ENCODE peak calls at places on chromosome 16, in five cellular contexts. X is IMR-90, W is sigmoid colon, U is ovary, V is suprapubic skin. E is an unnamed sample.

GRCh38 chr16:4240624-4241023 is 1.3 kb downstream of the SRL start:
- DNase-seq in X (no peak), W (no peak), U (no peak), V (no peak), E (no peak)

GRCh38 chr16:13083687-13084086 is 182.3 kb downstream of the SHISA9 start:
- DNase-seq in X (no peak), W (no peak), U (no peak), V (no peak), E (no peak)

GRCh38 chr16:81337097-81337496 is 22.3 kb downstream of the GAN start:
- DNase-seq in X (no peak), W (no peak), U (no peak), V (no peak), E (no peak)

GRCh38 chr16:54651851-54652770 is 278.6 kb upstream of the IRX5 start:
- DNase-seq in X (no peak), W (no peak), U (no peak), V (no peak), E (no peak)

GRCh38 chr16:15919331-15919730 is 30.1 kb upstream of the ABCC1 start:
- DNase-seq in X (peak), W (no peak), U (no peak), V (no peak), E (no peak)

GRCh38 chr16:3459401-3460090 is 16.1 kb downstream of the NAA60 start:
- DNase-seq in X (peak), W (no peak), U (peak), V (no peak), E (peak)

GRCh38 chr16:88781140-88782077 is 3.6 kb downstream of the PIEZO1 start:
- DNase-seq in X (no peak), W (no peak), U (no peak), V (no peak), E (peak)

GRCh38 chr16:47503936-47504335 is 42.8 kb downstream of the PHKB start:
- DNase-seq in X (peak), W (no peak), U (no peak), V (no peak), E (no peak)

GRCh38 chr16:11669380-11670146 is 1.3 kb downstream of the SNN start:
- DNase-seq in X (peak), W (no peak), U (peak), V (no peak), E (peak)

GRCh38 chr16:29012913-29013641 is 28.2 kb downstream of the LAT start:
- DNase-seq in X (peak), W (no peak), U (no peak), V (no peak), E (no peak)

GRCh38 chr16:79282806-79283205 is 317.7 kb downstream of the MAF start:
- DNase-seq in X (no peak), W (no peak), U (no peak), V (no peak), E (no peak)

GRCh38 chr16:85615014-85615851 is 2.1 kb downstream of the GSE1 start:
- DNase-seq in X (no peak), W (no peak), U (no peak), V (no peak), E (peak)

GRCh38 chr16:84498859-84499620 is 5.4 kb downstream of the MEAK7 start:
- DNase-seq in X (no peak), W (no peak), U (no peak), V (peak), E (no peak)

GRCh38 chr16:17476414-17477259 is 5.9 kb upstream of the XYLT1 start:
- DNase-seq in X (peak), W (no peak), U (no peak), V (no peak), E (no peak)

GRCh38 chr16:81316176-81316496 is 1.4 kb downstream of the GAN start:
- DNase-seq in X (no peak), W (no peak), U (no peak), V (no peak), E (no peak)

GRCh38 chr16:9787717-9788116 is 394.5 kb downstream of the GRIN2A start:
- DNase-seq in X (no peak), W (no peak), U (no peak), V (no peak), E (no peak)

GRCh38 chr16:81778861-81779539 is at the start of gene PLCG2:
- DNase-seq in X (no peak), W (peak), U (peak), V (peak), E (peak)

GRCh38 chr16:29820730-29821662 is 734 bp downstream of the MVP start:
- DNase-seq in X (no peak), W (no peak), U (peak), V (no peak), E (no peak)

GRCh38 chr16:48492131-48492530 is 106.9 kb upstream of the SIAH1 start:
- DNase-seq in X (peak), W (no peak), U (no peak), V (no peak), E (no peak)

GRCh38 chr16:68064791-68065365 is 20.3 kb upstream of the NFATC3 start:
- DNase-seq in X (peak), W (no peak), U (peak), V (peak), E (peak)

GRCh38 chr16:72794319-72794718 is 253.6 kb downstream of the ZFHX3 start:
- DNase-seq in X (no peak), W (no peak), U (no peak), V (no peak), E (no peak)

GRCh38 chr16:27722266-27722636 is 172.3 kb downstream of the KATNIP start:
- DNase-seq in X (no peak), W (no peak), U (no peak), V (no peak), E (no peak)

GRCh38 chr16:2154533-2155090 is 970 bp upstream of the TRAF7 start:
- DNase-seq in X (no peak), W (no peak), U (no peak), V (no peak), E (no peak)

GRCh38 chr16:2157480-2158261 is 2.1 kb downstream of the TRAF7 start:
- DNase-seq in X (no peak), W (no peak), U (no peak), V (no peak), E (no peak)

GRCh38 chr16:2156025-2156848 is 655 bp downstream of the TRAF7 start:
- DNase-seq in X (peak), W (no peak), U (peak), V (no peak), E (peak)

GRCh38 chr16:2156849-2157224 is 1.3 kb downstream of the TRAF7 start:
- DNase-seq in X (no peak), W (no peak), U (no peak), V (no peak), E (no peak)

DNA sequence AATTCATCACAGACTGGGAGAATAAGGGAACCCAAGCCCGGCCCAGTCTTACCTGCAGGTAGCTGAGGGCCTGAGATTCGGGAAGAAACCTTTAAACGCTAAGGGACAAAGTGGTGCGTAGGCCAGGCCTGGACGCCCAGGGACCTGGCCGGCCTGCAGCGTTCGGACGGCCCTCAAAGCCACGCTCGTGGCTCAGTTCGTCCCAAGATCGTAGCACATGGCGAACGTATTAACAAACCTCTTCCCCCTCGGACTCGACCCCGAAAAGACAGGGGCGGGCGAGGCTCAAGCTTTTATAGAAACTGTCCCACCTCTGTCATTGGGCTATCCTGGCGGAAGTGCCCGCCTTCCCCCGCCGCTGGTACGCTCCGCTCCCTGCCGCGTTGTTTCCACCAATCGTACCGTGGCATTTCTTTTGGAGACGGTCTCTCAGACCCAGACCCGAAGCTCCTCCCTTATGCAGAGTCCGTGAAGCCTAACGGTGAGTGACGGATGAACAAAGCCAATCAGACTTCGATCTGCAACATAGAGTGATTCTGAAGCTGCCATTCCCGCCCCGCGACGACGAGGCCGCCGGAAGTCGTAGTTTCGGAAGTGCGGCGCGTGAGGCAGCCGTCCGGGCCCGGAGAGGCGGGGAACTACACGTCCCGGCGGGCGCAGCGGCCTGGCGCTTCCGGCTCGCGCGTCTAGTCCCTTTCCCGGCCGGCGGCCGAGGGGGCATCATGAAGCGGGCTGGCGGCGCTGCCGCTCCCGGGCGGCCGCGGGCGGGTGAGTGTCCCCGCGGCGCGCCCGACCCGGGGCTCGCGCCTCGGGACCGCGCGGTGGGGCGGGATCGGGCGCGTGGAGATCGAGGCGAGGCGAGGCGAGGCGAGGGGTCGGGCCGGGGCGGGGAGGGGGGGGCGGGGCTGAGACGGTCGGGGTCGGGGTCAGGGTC is at the start of gene TRAF7:
- DNase-seq in X (peak), W (peak), U (peak), V (peak), E (peak)
- TF ChIP-seq POLR2A in X (peak), W (peak), U (peak), V (peak), E (peak)

GRCh38 chr16:22006636-22007035 is 1.3 kb upstream of the MOSMO start:
- DNase-seq in X (no peak), W (no peak), U (no peak), V (no peak), E (no peak)

GRCh38 chr16:22007159-22007508 is 777 bp upstream of the MOSMO start:
- DNase-seq in X (no peak), W (no peak), U (no peak), V (no peak), E (no peak)

GRCh38 chr16:22008215-22009142 is 568 bp downstream of the MOSMO start:
- DNase-seq in X (no peak), W (peak), U (peak), V (no peak), E (peak)

GRCh38 chr16:22005746-22006145 is 2.2 kb upstream of the MOSMO start:
- DNase-seq in X (no peak), W (no peak), U (no peak), V (no peak), E (no peak)

GRCh38 chr16:22007509-22008214 is at the start of gene MOSMO:
- DNase-seq in X (peak), W (peak), U (peak), V (peak), E (peak)
- TF ChIP-seq POLR2A in X (peak), W (no peak), U (peak), V (no peak), E (peak)

GRCh38 chr16:31476305-31477219 is 4.6 kb downstream of the TGFB1I1 start:
- DNase-seq in X (no peak), W (peak), U (no peak), V (peak), E (peak)

GRCh38 chr16:31479752-31480151 is 3.2 kb upstream of the SLC5A2 start:
- DNase-seq in X (no peak), W (no peak), U (no peak), V (no peak), E (no peak)

GRCh38 chr16:31475949-31476304 is 4.0 kb downstream of the TGFB1I1 start:
- DNase-seq in X (no peak), W (no peak), U (no peak), V (no peak), E (peak)

GRCh38 chr16:31478956-31479355 is 4.0 kb upstream of the SLC5A2 start:
- DNase-seq in X (no peak), W (no peak), U (no peak), V (no peak), E (no peak)

GRCh38 chr16:31477220-31478216 is 5.4 kb upstream of the SLC5A2 start:
- DNase-seq in X (no peak), W (no peak), U (no peak), V (peak), E (no peak)
- TF ChIP-seq POLR2A in X (no peak), W (no peak), U (no peak), V (no peak), E (no peak)

GRCh38 chr16:56606071-56606687 is 2.2 kb upstream of the MT2A start:
- DNase-seq in X (peak), W (peak), U (peak), V (no peak), E (peak)

GRCh38 chr16:56608043-56608875 is at the start of gene MT2A:
- DNase-seq in X (peak), W (peak), U (peak), V (peak), E (peak)

GRCh38 chr16:56607675-56608042 is 725 bp upstream of the MT2A start:
- DNase-seq in X (no peak), W (no peak), U (no peak), V (no peak), E (no peak)

GRCh38 chr16:56605475-56605874 is 2.9 kb upstream of the MT2A start:
- DNase-seq in X (no peak), W (no peak), U (no peak), V (no peak), E (no peak)

DNA sequence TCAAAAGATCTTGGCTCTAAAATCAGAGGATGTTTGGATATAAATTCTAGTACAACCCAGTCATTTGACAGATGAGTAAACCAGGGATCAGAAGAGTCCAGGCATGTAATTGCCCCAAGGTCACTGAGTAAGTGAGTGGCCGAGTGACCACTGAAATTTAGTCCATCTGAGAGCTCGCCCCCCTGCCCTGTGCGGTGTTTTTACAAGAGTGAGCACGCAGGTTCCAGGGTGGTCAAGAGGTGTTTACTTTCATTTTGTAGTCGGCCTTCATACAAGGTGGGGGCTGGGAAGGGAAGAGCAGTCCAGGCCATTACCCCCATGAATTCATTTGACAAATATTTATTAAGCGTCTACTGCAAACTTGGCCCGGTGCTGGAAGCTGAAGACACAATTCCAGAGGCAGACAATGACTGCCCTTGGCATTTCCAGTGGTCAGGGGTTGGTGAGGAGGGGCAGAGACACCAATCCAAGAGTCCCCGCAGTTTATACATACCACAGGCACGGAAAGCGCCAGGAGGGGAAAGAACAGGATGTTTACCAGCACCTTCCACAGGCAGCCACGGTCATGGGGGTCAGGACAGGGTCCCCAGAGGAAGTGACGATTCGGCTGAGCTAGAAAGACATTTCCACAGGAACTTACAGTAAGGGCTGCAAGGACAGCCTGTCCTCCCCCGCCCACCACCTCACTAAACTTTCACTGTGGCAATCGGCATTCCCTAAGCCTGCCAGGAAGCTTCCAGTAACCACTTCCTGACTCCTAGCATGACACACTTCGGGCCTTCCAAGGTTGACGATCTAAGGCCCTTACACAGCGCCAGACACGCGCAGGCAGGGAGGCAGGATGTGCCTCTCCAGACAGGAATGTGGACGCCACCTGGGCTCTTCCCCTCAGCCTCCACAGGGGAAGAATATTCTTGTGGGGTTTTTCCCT is 1.4 kb upstream of the MT2A start:
- DNase-seq in X (peak), W (peak), U (peak), V (peak), E (no peak)
- TF ChIP-seq POLR2A in X (peak), W (no peak), U (no peak), V (peak), E (no peak)

GRCh38 chr16:51302042-51302441 is 151.0 kb upstream of the SALL1 start:
- DNase-seq in X (no peak), W (no peak), U (no peak), V (no peak), E (no peak)

GRCh38 chr16:51298800-51299199 is 147.7 kb upstream of the SALL1 start:
- DNase-seq in X (no peak), W (no peak), U (no peak), V (no peak), E (no peak)
- TF ChIP-seq POLR2A in X (no peak), W (no peak), U (no peak), V (no peak), E (no peak)

DNA sequence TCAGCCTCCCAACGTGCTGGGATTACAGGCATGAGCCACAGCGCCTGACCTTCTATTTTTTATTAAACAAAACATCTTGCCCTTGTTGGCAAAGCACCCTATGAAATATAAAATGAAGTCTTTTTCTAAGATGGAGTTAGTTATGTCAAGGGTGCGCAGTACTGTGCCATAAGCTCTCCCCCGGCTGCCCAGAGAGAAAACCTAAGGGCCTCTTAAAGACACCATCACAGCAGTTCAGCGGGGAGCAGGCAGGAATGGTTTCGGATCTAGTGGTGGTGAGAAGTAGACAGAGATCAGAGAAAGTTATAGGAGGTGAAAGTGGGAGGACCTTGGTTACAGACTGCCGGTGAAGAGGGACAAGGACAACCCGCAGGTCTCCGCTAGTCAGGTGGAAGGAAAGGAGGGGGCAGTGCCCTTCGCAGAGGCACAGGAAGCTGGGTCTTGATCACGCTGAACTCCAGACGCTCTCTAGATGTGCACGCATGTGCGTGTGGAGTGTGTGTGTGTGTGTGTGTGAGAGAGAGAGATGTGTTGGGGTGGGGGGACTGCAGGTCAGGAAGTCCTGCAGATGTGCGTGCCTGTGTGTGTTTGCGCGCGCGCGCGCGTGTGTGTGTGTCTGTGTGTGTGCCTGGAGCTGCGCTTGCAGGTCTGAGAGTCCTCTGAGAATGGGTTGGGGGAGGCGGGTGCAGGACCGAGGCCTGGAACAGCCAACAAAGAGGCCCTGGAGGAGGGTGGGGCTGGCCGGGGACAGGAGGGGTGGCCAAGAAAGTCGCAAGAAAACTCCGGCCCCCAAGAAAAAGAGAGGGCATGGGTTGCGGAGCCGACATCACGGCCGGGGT is 748 bp upstream of the CMTM3 start:
- DNase-seq in X (peak), W (peak), U (peak), V (no peak), E (peak)
- TF ChIP-seq POLR2A in X (no peak), W (no peak), U (no peak), V (no peak), E (no peak)

GRCh38 chr16:53430363-53430762 is 3.9 kb upstream of the RBL2 start:
- DNase-seq in X (no peak), W (no peak), U (no peak), V (no peak), E (no peak)

GRCh38 chr16:53433509-53433908 is 762 bp upstream of the RBL2 start:
- DNase-seq in X (no peak), W (no peak), U (no peak), V (no peak), E (no peak)

GRCh38 chr16:53434436-53435065 is at the start of gene RBL2:
- DNase-seq in X (peak), W (peak), U (peak), V (peak), E (peak)

GRCh38 chr16:53433930-53434435 is 288 bp upstream of the RBL2 start:
- DNase-seq in X (peak), W (no peak), U (no peak), V (no peak), E (no peak)

DNA sequence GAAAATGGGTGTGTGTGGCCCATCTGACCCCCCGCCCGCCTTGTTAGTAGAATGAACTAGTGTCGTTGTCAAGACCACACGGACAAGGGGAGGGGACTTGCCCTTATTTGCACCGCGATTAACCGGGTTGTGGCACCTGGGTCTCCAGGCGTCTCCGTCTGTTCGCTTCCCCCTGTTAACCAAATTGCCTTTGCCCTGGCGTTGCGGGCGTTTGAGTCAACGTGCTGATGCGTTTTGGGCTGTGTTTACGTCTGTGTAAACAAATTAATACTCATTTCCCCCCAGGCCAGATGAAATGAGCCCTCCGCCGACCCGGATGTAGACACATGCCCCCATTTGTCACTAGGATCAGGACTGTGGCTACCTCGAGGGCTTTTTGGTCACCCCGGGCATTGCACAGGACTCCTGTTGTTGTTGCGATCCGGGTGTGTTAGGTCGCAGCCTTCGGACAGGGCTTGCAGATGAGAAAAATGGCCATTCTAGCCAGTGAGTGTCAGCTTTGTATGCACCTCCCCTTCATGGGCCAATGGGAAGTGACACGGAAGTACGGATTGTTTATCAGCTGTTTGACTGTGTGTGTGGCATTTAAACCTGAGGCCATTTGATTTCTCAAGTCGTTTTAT is 906 bp downstream of the RBL2 start:
- DNase-seq in X (peak), W (peak), U (peak), V (peak), E (peak)
- TF ChIP-seq POLR2A in X (no peak), W (peak), U (peak), V (peak), E (peak)

E was measured in erythroblast.